ENCODE peak calls at places on chromosomes 7 and 10, in ten cellular contexts. One of them, this sample, is unnamed.

GRCh38 chr7:33425385-33425784 is 296.0 kb downstream of the BBS9 start:
- DNase-seq in NB4: no peak
- DNase-seq in tibial nerve: no peak
- DNase-seq in fibroblast of mammary gland: no peak
- DNase-seq in ascending aorta: no peak
- DNase-seq in AG04450: no peak
- DNase-seq in neural progenitor cell: no peak
- DNase-seq in vagina: no peak
- DNase-seq in aorta: no peak
- DNase-seq in cardiac muscle cell: no peak
- DNase-seq in this sample: no peak

GRCh38 chr7:114644455-114644854 is 229.8 kb downstream of the FOXP2 start:
- DNase-seq in AG04450: no peak
- DNase-seq in NB4: no peak
- DNase-seq in vagina: no peak
- DNase-seq in tibial nerve: no peak
- DNase-seq in cardiac muscle cell: no peak
- DNase-seq in aorta: no peak
- DNase-seq in neural progenitor cell: no peak
- DNase-seq in fibroblast of mammary gland: no peak
- DNase-seq in ascending aorta: no peak
- DNase-seq in this sample: no peak

GRCh38 chr7:102439963-102440795 is 6.8 kb downstream of the ORAI2 start:
- DNase-seq in tibial nerve: no peak
- DNase-seq in aorta: no peak
- DNase-seq in vagina: no peak
- DNase-seq in AG04450: no peak
- DNase-seq in ascending aorta: no peak
- DNase-seq in neural progenitor cell: peak
- DNase-seq in NB4: no peak
- DNase-seq in fibroblast of mammary gland: peak
- DNase-seq in cardiac muscle cell: peak
- DNase-seq in this sample: no peak

GRCh38 chr10:75070478-75071163 is 40.8 kb upstream of the SAMD8 start:
- DNase-seq in NB4: no peak
- DNase-seq in cardiac muscle cell: peak
- DNase-seq in neural progenitor cell: no peak
- DNase-seq in ascending aorta: no peak
- DNase-seq in vagina: no peak
- DNase-seq in AG04450: no peak
- DNase-seq in tibial nerve: no peak
- DNase-seq in fibroblast of mammary gland: no peak
- DNase-seq in aorta: no peak
- DNase-seq in this sample: no peak

GRCh38 chr7:30817060-30817770 is 46.0 kb downstream of the MINDY4 start:
- DNase-seq in NB4: no peak
- DNase-seq in AG04450: no peak
- DNase-seq in neural progenitor cell: no peak
- DNase-seq in fibroblast of mammary gland: peak
- DNase-seq in aorta: no peak
- DNase-seq in tibial nerve: no peak
- DNase-seq in ascending aorta: no peak
- DNase-seq in cardiac muscle cell: no peak
- DNase-seq in vagina: peak
- DNase-seq in this sample: no peak

GRCh38 chr10:90865400-90865799 is 6.4 kb upstream of the RPP30 start:
- DNase-seq in aorta: no peak
- DNase-seq in AG04450: no peak
- DNase-seq in neural progenitor cell: no peak
- DNase-seq in ascending aorta: no peak
- DNase-seq in cardiac muscle cell: peak
- DNase-seq in NB4: peak
- DNase-seq in vagina: no peak
- DNase-seq in tibial nerve: no peak
- DNase-seq in fibroblast of mammary gland: peak
- DNase-seq in this sample: peak

GRCh38 chr10:6607778-6608177 is 27.7 kb upstream of the PRKCQ start:
- DNase-seq in fibroblast of mammary gland: no peak
- DNase-seq in cardiac muscle cell: peak
- DNase-seq in tibial nerve: peak
- DNase-seq in neural progenitor cell: no peak
- DNase-seq in ascending aorta: no peak
- DNase-seq in NB4: no peak
- DNase-seq in aorta: no peak
- DNase-seq in vagina: no peak
- DNase-seq in AG04450: no peak
- DNase-seq in this sample: no peak

GRCh38 chr7:37960483-37960882 is 40.0 kb downstream of the EPDR1 start:
- DNase-seq in vagina: no peak
- DNase-seq in aorta: no peak
- DNase-seq in fibroblast of mammary gland: peak
- DNase-seq in AG04450: no peak
- DNase-seq in NB4: no peak
- DNase-seq in neural progenitor cell: no peak
- DNase-seq in ascending aorta: no peak
- DNase-seq in cardiac muscle cell: no peak
- DNase-seq in tibial nerve: no peak
- DNase-seq in this sample: no peak

GRCh38 chr10:71234970-71235681 is 22.8 kb downstream of the UNC5B start:
- DNase-seq in vagina: no peak
- DNase-seq in AG04450: no peak
- DNase-seq in fibroblast of mammary gland: peak
- DNase-seq in aorta: peak
- DNase-seq in ascending aorta: no peak
- DNase-seq in cardiac muscle cell: peak
- DNase-seq in tibial nerve: no peak
- DNase-seq in NB4: no peak
- DNase-seq in neural progenitor cell: peak
- DNase-seq in this sample: no peak

GRCh38 chr10:20029523-20029922 is 213.3 kb downstream of the PLXDC2 start:
- DNase-seq in fibroblast of mammary gland: no peak
- DNase-seq in aorta: no peak
- DNase-seq in cardiac muscle cell: no peak
- DNase-seq in NB4: no peak
- DNase-seq in neural progenitor cell: no peak
- DNase-seq in vagina: no peak
- DNase-seq in tibial nerve: no peak
- DNase-seq in ascending aorta: no peak
- DNase-seq in AG04450: no peak
- DNase-seq in this sample: no peak

GRCh38 chr7:28732037-28732869 is 225.9 kb downstream of the TRIL start:
- DNase-seq in tibial nerve: peak
- DNase-seq in NB4: no peak
- DNase-seq in vagina: no peak
- DNase-seq in cardiac muscle cell: peak
- DNase-seq in aorta: no peak
- DNase-seq in ascending aorta: no peak
- DNase-seq in AG04450: peak
- DNase-seq in fibroblast of mammary gland: peak
- DNase-seq in neural progenitor cell: peak
- DNase-seq in this sample: no peak

DNA sequence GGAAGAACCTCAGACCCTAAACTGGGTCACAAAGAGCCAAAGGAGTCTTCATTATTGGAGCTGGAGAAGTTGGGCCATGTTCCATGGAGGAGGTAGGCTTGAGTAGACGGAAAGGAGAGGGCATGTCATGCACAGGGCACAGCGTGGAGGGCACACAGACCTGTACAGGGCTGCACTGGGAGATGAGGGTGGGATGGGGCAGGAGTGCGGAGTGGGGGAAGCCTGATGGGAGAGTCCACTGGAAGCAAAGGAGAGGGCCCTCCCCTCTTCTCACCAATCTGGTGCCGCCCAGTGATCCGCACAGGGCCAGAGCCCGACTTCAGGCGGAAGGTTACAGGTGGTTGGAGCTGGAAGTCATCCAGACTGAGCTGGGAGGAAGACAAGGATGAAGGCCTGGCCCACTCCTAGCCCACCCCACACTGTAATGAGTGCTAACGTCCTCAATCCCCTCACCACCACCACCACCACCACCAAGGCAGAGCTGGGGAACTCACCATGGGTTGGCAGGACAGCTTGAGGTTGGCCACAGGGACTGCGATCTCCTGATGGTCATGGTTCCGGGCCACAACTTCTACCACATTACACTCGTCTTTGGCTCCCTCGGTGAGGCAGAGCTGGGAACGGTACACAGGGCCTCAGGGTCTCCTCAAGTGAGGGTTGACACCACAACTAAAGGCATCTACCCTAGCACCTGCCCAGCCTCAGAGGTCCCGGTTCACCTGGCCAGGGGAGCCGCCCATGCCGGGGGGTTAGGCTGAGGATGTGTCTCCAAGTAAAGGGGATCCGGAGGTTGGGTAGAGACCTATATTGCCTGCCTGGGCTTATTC is 1.0 kb downstream of the NPM3 start:
- DNase-seq in NB4: peak
- DNase-seq in neural progenitor cell: no peak
- DNase-seq in tibial nerve: no peak
- DNase-seq in AG04450: no peak
- DNase-seq in cardiac muscle cell: no peak
- DNase-seq in fibroblast of mammary gland: no peak
- DNase-seq in aorta: no peak
- DNase-seq in ascending aorta: no peak
- DNase-seq in vagina: no peak
- DNase-seq in this sample: no peak
- H3K4me3 ChIP-seq in NB4: peak
- H3K4me3 ChIP-seq in neural progenitor cell: peak
- H3K4me3 ChIP-seq in tibial nerve: peak
- H3K4me3 ChIP-seq in AG04450: peak
- H3K4me3 ChIP-seq in cardiac muscle cell: peak
- H3K4me3 ChIP-seq in fibroblast of mammary gland: peak
- H3K4me3 ChIP-seq in aorta: no peak
- H3K4me3 ChIP-seq in ascending aorta: peak
- H3K4me3 ChIP-seq in vagina: peak
- H3K4me3 ChIP-seq in this sample: peak

GRCh38 chr7:2717293-2717904 is 29.4 kb downstream of the AMZ1 start:
- DNase-seq in fibroblast of mammary gland: peak
- DNase-seq in ascending aorta: no peak
- DNase-seq in neural progenitor cell: no peak
- DNase-seq in cardiac muscle cell: peak
- DNase-seq in tibial nerve: no peak
- DNase-seq in vagina: no peak
- DNase-seq in NB4: no peak
- DNase-seq in aorta: no peak
- DNase-seq in AG04450: no peak
- DNase-seq in this sample: no peak
- H3K4me3 ChIP-seq in fibroblast of mammary gland: no peak
- H3K4me3 ChIP-seq in ascending aorta: peak
- H3K4me3 ChIP-seq in neural progenitor cell: no peak
- H3K4me3 ChIP-seq in cardiac muscle cell: no peak
- H3K4me3 ChIP-seq in tibial nerve: no peak
- H3K4me3 ChIP-seq in vagina: no peak
- H3K4me3 ChIP-seq in NB4: no peak
- H3K4me3 ChIP-seq in aorta: no peak
- H3K4me3 ChIP-seq in AG04450: no peak
- H3K4me3 ChIP-seq in this sample: no peak

GRCh38 chr10:68560916-68561691 is 967 bp downstream of the TET1 start:
- DNase-seq in tibial nerve: peak
- DNase-seq in aorta: no peak
- DNase-seq in ascending aorta: no peak
- DNase-seq in neural progenitor cell: peak
- DNase-seq in NB4: peak
- DNase-seq in vagina: no peak
- DNase-seq in cardiac muscle cell: peak
- DNase-seq in fibroblast of mammary gland: peak
- DNase-seq in AG04450: no peak
- DNase-seq in this sample: no peak

GRCh38 chr10:68558478-68558877 is 1.7 kb upstream of the TET1 start:
- DNase-seq in vagina: no peak
- DNase-seq in tibial nerve: no peak
- DNase-seq in AG04450: no peak
- DNase-seq in ascending aorta: no peak
- DNase-seq in aorta: no peak
- DNase-seq in cardiac muscle cell: no peak
- DNase-seq in fibroblast of mammary gland: no peak
- DNase-seq in neural progenitor cell: no peak
- DNase-seq in NB4: no peak
- DNase-seq in this sample: no peak

GRCh38 chr10:68559251-68559650 is 886 bp upstream of the TET1 start:
- DNase-seq in ascending aorta: no peak
- DNase-seq in fibroblast of mammary gland: no peak
- DNase-seq in AG04450: no peak
- DNase-seq in vagina: no peak
- DNase-seq in aorta: no peak
- DNase-seq in cardiac muscle cell: no peak
- DNase-seq in tibial nerve: no peak
- DNase-seq in neural progenitor cell: no peak
- DNase-seq in NB4: no peak
- DNase-seq in this sample: no peak

GRCh38 chr10:68560201-68560915 is at the start of gene TET1:
- DNase-seq in fibroblast of mammary gland: peak
- DNase-seq in ascending aorta: no peak
- DNase-seq in neural progenitor cell: peak
- DNase-seq in cardiac muscle cell: peak
- DNase-seq in aorta: peak
- DNase-seq in AG04450: no peak
- DNase-seq in vagina: no peak
- DNase-seq in NB4: peak
- DNase-seq in tibial nerve: peak
- DNase-seq in this sample: peak

DNA sequence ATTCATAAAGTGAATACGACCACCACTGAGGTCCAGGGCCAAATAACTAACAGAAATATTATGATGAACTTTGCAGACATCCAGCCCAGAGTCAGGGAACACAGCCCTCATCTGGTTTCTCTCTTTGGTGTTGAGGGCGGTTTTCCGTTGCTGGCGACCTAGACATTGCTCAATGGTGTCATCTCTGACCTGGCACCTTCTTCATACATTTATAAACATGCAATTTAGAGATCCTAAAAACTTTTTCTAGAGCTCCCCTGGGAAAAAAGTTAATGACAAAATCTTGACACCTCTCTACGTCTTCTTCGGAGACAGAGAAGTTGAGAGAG is 301 bp upstream of the TET1 start:
- DNase-seq in cardiac muscle cell: no peak
- DNase-seq in ascending aorta: no peak
- DNase-seq in aorta: no peak
- DNase-seq in fibroblast of mammary gland: no peak
- DNase-seq in AG04450: no peak
- DNase-seq in neural progenitor cell: no peak
- DNase-seq in NB4: peak
- DNase-seq in vagina: no peak
- DNase-seq in tibial nerve: peak
- DNase-seq in this sample: no peak
- H3K4me3 ChIP-seq in cardiac muscle cell: peak
- H3K4me3 ChIP-seq in ascending aorta: peak
- H3K4me3 ChIP-seq in aorta: peak
- H3K4me3 ChIP-seq in fibroblast of mammary gland: peak
- H3K4me3 ChIP-seq in AG04450: peak
- H3K4me3 ChIP-seq in neural progenitor cell: peak
- H3K4me3 ChIP-seq in NB4: peak
- H3K4me3 ChIP-seq in vagina: peak
- H3K4me3 ChIP-seq in tibial nerve: peak
- H3K4me3 ChIP-seq in this sample: peak

DNA sequence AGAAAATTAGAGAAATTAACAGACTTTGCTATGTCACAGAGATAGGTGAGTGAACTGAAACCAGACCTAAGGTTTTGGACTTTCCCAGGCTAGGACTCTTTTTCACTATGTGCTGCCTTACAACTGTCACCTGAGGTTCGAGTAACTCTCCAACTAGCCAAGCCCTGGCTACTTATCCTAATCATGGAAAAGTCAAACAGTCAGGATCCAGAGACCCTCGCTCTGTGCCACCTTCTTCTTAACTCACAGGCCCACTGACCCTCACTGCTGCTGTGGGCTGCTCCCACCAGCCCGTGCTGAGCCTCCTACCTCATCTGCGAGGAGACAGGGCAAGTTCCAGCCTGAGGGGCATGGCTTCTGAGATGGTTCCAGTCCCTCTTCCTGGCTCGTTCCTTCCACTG is 211.4 kb upstream of the KLF14 start:
- DNase-seq in fibroblast of mammary gland: no peak
- DNase-seq in cardiac muscle cell: no peak
- DNase-seq in vagina: no peak
- DNase-seq in NB4: no peak
- DNase-seq in AG04450: no peak
- DNase-seq in tibial nerve: no peak
- DNase-seq in neural progenitor cell: no peak
- DNase-seq in aorta: no peak
- DNase-seq in ascending aorta: no peak
- DNase-seq in this sample: peak
- H3K4me3 ChIP-seq in fibroblast of mammary gland: no peak
- H3K4me3 ChIP-seq in cardiac muscle cell: no peak
- H3K4me3 ChIP-seq in vagina: no peak
- H3K4me3 ChIP-seq in NB4: no peak
- H3K4me3 ChIP-seq in AG04450: no peak
- H3K4me3 ChIP-seq in tibial nerve: no peak
- H3K4me3 ChIP-seq in neural progenitor cell: no peak
- H3K4me3 ChIP-seq in aorta: no peak
- H3K4me3 ChIP-seq in ascending aorta: no peak
- H3K4me3 ChIP-seq in this sample: peak

This sample was measured in GM12865.